ENCODE peak calls at places on chromosomes 4 and X, in eight cellular contexts. O is Karpas-422; E is HFF-Myc; F is effector CD4-positive, alpha-beta T cell; R is GM13977; M is IMR-90; I is WERI-Rb-1; H is left lung. N is an unnamed sample.

GRCh38 chr4:125115941-125116340 is 198.8 kb upstream of the FAT4 start:
- DNase-seq in O (no peak), E (no peak), F (no peak), R (no peak), M (peak), I (no peak), H (no peak), N (no peak)

GRCh38 chr4:95524722-95525121 is 24.1 kb downstream of the UNC5C start:
- DNase-seq in O (no peak), E (no peak), F (no peak), R (no peak), M (no peak), I (no peak), H (no peak), N (no peak)

GRCh38 chr4:89579776-89580175 is 257.2 kb downstream of the SNCA start:
- DNase-seq in O (no peak), E (no peak), F (no peak), R (no peak), M (no peak), I (no peak), H (no peak), N (no peak)

GRCh38 chr4:169314906-169315305 is 44.1 kb upstream of the SH3RF1 start:
- DNase-seq in O (no peak), E (peak), F (no peak), R (no peak), M (peak), I (no peak), H (peak), N (no peak)

GRCh38 chrX:131861088-131861787 is 161.9 kb upstream of the STK26 start:
- DNase-seq in O (no peak), E (no peak), F (no peak), R (no peak), M (no peak), I (no peak), H (no peak), N (no peak)

GRCh38 chr4:42397635-42398447 is 553 bp downstream of the SHISA3 start:
- DNase-seq in O (no peak), E (no peak), F (no peak), R (peak), M (peak), I (peak), H (no peak), N (no peak)

GRCh38 chr4:169282429-169283113 is 11.8 kb upstream of the SH3RF1 start:
- DNase-seq in O (no peak), E (no peak), F (no peak), R (no peak), M (peak), I (no peak), H (no peak), N (no peak)

GRCh38 chrX:120302434-120302833 is 8.8 kb downstream of the TMEM255A start:
- DNase-seq in O (peak), E (no peak), F (no peak), R (peak), M (no peak), I (no peak), H (peak), N (peak)

GRCh38 chrX:148522006-148522405 is 21.6 kb downstream of the AFF2 start:
- DNase-seq in O (peak), E (no peak), F (no peak), R (no peak), M (no peak), I (no peak), H (no peak), N (peak)

GRCh38 chr4:158821228-158822009 is 52.6 kb downstream of the FNIP2 start:
- DNase-seq in O (no peak), E (no peak), F (no peak), R (no peak), M (peak), I (no peak), H (no peak), N (no peak)

GRCh38 chr4:80340036-80340435 is 4.5 kb downstream of the CFAP299 start:
- DNase-seq in O (no peak), E (no peak), F (no peak), R (no peak), M (peak), I (no peak), H (no peak), N (no peak)

GRCh38 chrX:149877636-149878035 is 3.3 kb upstream of the MAGEA8 start:
- DNase-seq in O (no peak), E (no peak), F (no peak), R (no peak), M (no peak), I (no peak), H (no peak), N (no peak)

GRCh38 chr4:18020145-18020670 is 1.3 kb downstream of the LCORL start:
- DNase-seq in O (peak), E (no peak), F (no peak), R (peak), M (peak), I (peak), H (no peak), N (peak)

GRCh38 chr4:124060261-124060918 is 652.1 kb downstream of the ANKRD50 start:
- DNase-seq in O (no peak), E (peak), F (no peak), R (no peak), M (peak), I (no peak), H (peak), N (no peak)

GRCh38 chr4:8651661-8652180 is 59.2 kb downstream of the CPZ start:
- DNase-seq in O (no peak), E (no peak), F (no peak), R (no peak), M (no peak), I (no peak), H (no peak), N (no peak)

GRCh38 chrX:129566081-129566480 is 26.0 kb downstream of the OCRL start:
- DNase-seq in O (no peak), E (no peak), F (no peak), R (no peak), M (peak), I (no peak), H (no peak), N (no peak)

GRCh38 chrX:94361241-94361640 is 687.2 kb downstream of the FAM133A start:
- DNase-seq in O (no peak), E (no peak), F (no peak), R (no peak), M (no peak), I (no peak), H (no peak), N (no peak)

GRCh38 chr4:183173580-183174526 is 74.8 kb downstream of the WWC2 start:
- DNase-seq in O (no peak), E (no peak), F (no peak), R (no peak), M (peak), I (no peak), H (no peak), N (no peak)

GRCh38 chr4:55181606-55182005 is 56.2 kb upstream of the KDR start:
- DNase-seq in O (no peak), E (no peak), F (no peak), R (no peak), M (peak), I (no peak), H (no peak), N (no peak)

GRCh38 chr4:10078481-10079233 is 37.9 kb downstream of the WDR1 start:
- DNase-seq in O (no peak), E (no peak), F (no peak), R (no peak), M (no peak), I (no peak), H (peak), N (no peak)

GRCh38 chr4:169485791-169486742 is 126.3 kb downstream of the NEK1 start:
- DNase-seq in O (peak), E (peak), F (no peak), R (peak), M (peak), I (peak), H (no peak), N (peak)

GRCh38 chr4:84697615-84698201 is 114.8 kb downstream of the CDS1 start:
- DNase-seq in O (no peak), E (no peak), F (no peak), R (no peak), M (peak), I (no peak), H (no peak), N (no peak)

GRCh38 chr4:177246636-177247584 is 62.8 kb upstream of the NEIL3 start:
- DNase-seq in O (no peak), E (no peak), F (no peak), R (no peak), M (peak), I (no peak), H (no peak), N (no peak)

GRCh38 chr4:144572660-144573059 is 73.3 kb upstream of the HHIP start:
- DNase-seq in O (peak), E (no peak), F (no peak), R (no peak), M (no peak), I (no peak), H (no peak), N (peak)

GRCh38 chrX:118627084-118627758 is 100.2 kb upstream of the IL13RA1 start:
- DNase-seq in O (peak), E (no peak), F (no peak), R (peak), M (no peak), I (no peak), H (no peak), N (peak)

GRCh38 chrX:34437586-34437985 is 219.5 kb downstream of the TMEM47 start:
- DNase-seq in O (no peak), E (no peak), F (no peak), R (no peak), M (no peak), I (no peak), H (no peak), N (no peak)

GRCh38 chr4:3773552-3774001 is 7.4 kb downstream of the ADRA2C start:
- DNase-seq in O (no peak), E (no peak), F (no peak), R (no peak), M (no peak), I (peak), H (no peak), N (no peak)